ENCODE peak calls at places on chromosomes 3 and 15, in six cellular contexts. One of them, this sample, is unnamed.

GRCh38 chr15:22888120-22888859 is 49.8 kb downstream of the NIPA2 start:
- DNase-seq in SK-N-SH: no peak
- DNase-seq in GM12892: no peak
- DNase-seq in GM12878: no peak
- DNase-seq in K562: peak
- DNase-seq in H1: no peak
- DNase-seq in this sample: no peak

GRCh38 chr15:50218291-50218690 is 36.3 kb downstream of the SLC27A2 start:
- DNase-seq in SK-N-SH: no peak
- DNase-seq in GM12892: no peak
- DNase-seq in GM12878: no peak
- DNase-seq in K562: no peak
- DNase-seq in H1: no peak
- DNase-seq in this sample: no peak

GRCh38 chr15:83436513-83437158 is 10.5 kb upstream of the SH3GL3 start:
- DNase-seq in SK-N-SH: peak
- DNase-seq in GM12892: no peak
- DNase-seq in GM12878: no peak
- DNase-seq in K562: peak
- DNase-seq in H1: no peak
- DNase-seq in this sample: no peak

GRCh38 chr3:106814231-106814630 is 563.0 kb upstream of the CCDC54 start:
- DNase-seq in SK-N-SH: peak
- DNase-seq in GM12892: no peak
- DNase-seq in GM12878: no peak
- DNase-seq in K562: no peak
- DNase-seq in H1: no peak
- DNase-seq in this sample: no peak

GRCh38 chr15:78353093-78353492 is 12.9 kb downstream of the CRABP1 start:
- DNase-seq in SK-N-SH: peak
- DNase-seq in GM12892: no peak
- DNase-seq in GM12878: peak
- DNase-seq in K562: peak
- DNase-seq in H1: no peak
- DNase-seq in this sample: no peak

GRCh38 chr3:126313580-126314304 is 43.5 kb downstream of the KLF15 start:
- DNase-seq in SK-N-SH: no peak
- DNase-seq in GM12892: no peak
- DNase-seq in GM12878: no peak
- DNase-seq in K562: no peak
- DNase-seq in H1: no peak
- DNase-seq in this sample: no peak

GRCh38 chr3:151156618-151157216 is 46.3 kb downstream of the GPR171 start:
- DNase-seq in SK-N-SH: peak
- DNase-seq in GM12892: no peak
- DNase-seq in GM12878: no peak
- DNase-seq in K562: peak
- DNase-seq in H1: no peak
- DNase-seq in this sample: peak

GRCh38 chr3:148333091-148333490 is 364.6 kb upstream of the AGTR1 start:
- DNase-seq in SK-N-SH: no peak
- DNase-seq in GM12892: no peak
- DNase-seq in GM12878: no peak
- DNase-seq in K562: no peak
- DNase-seq in H1: no peak
- DNase-seq in this sample: no peak

GRCh38 chr15:55846108-55846707 is 103.3 kb upstream of the PRTG start:
- DNase-seq in SK-N-SH: peak
- DNase-seq in GM12892: no peak
- DNase-seq in GM12878: peak
- DNase-seq in K562: peak
- DNase-seq in H1: peak
- DNase-seq in this sample: peak

GRCh38 chr3:62372621-62373041 is 719 bp downstream of the FEZF2 start:
- DNase-seq in SK-N-SH: peak
- DNase-seq in GM12892: no peak
- DNase-seq in GM12878: no peak
- DNase-seq in K562: no peak
- DNase-seq in H1: no peak
- DNase-seq in this sample: no peak

GRCh38 chr15:51649659-51650521 is 27.3 kb upstream of the DMXL2 start:
- DNase-seq in SK-N-SH: peak
- DNase-seq in GM12892: peak
- DNase-seq in GM12878: peak
- DNase-seq in K562: peak
- DNase-seq in H1: no peak
- DNase-seq in this sample: peak

GRCh38 chr15:39580117-39580629 is 706 bp upstream of the THBS1 start:
- DNase-seq in SK-N-SH: peak
- DNase-seq in GM12892: peak
- DNase-seq in GM12878: no peak
- DNase-seq in K562: peak
- DNase-seq in H1: peak
- DNase-seq in this sample: peak

GRCh38 chr3:79538-79937 is 117.0 kb upstream of the CHL1 start:
- DNase-seq in SK-N-SH: no peak
- DNase-seq in GM12892: no peak
- DNase-seq in GM12878: no peak
- DNase-seq in K562: no peak
- DNase-seq in H1: no peak
- DNase-seq in this sample: no peak

GRCh38 chr3:189071452-189071851 is 100.3 kb upstream of the TPRG1 start:
- DNase-seq in SK-N-SH: no peak
- DNase-seq in GM12892: no peak
- DNase-seq in GM12878: no peak
- DNase-seq in K562: no peak
- DNase-seq in H1: no peak
- DNase-seq in this sample: no peak

GRCh38 chr3:195030791-195031321 is 240.1 kb downstream of the XXYLT1 start:
- DNase-seq in SK-N-SH: peak
- DNase-seq in GM12892: no peak
- DNase-seq in GM12878: no peak
- DNase-seq in K562: no peak
- DNase-seq in H1: no peak
- DNase-seq in this sample: no peak

GRCh38 chr3:32945136-32945535 is 6.3 kb upstream of the CCR4 start:
- DNase-seq in SK-N-SH: no peak
- DNase-seq in GM12892: no peak
- DNase-seq in GM12878: no peak
- DNase-seq in K562: no peak
- DNase-seq in H1: no peak
- DNase-seq in this sample: no peak

GRCh38 chr3:139281512-139282196 is 62.2 kb upstream of the MRPS22 start:
- DNase-seq in SK-N-SH: peak
- DNase-seq in GM12892: no peak
- DNase-seq in GM12878: no peak
- DNase-seq in K562: no peak
- DNase-seq in H1: no peak
- DNase-seq in this sample: no peak

GRCh38 chr15:59689626-59690236 is 611 bp upstream of the BNIP2 start:
- DNase-seq in SK-N-SH: no peak
- DNase-seq in GM12892: no peak
- DNase-seq in GM12878: no peak
- DNase-seq in K562: no peak
- DNase-seq in H1: peak
- DNase-seq in this sample: no peak

GRCh38 chr3:63940389-63940757 is 28.2 kb upstream of the SCAANT1 start:
- DNase-seq in SK-N-SH: no peak
- DNase-seq in GM12892: no peak
- DNase-seq in GM12878: no peak
- DNase-seq in K562: no peak
- DNase-seq in H1: no peak
- DNase-seq in this sample: no peak

GRCh38 chr15:85480923-85481322 is 100.5 kb downstream of the AKAP13 start:
- DNase-seq in SK-N-SH: no peak
- DNase-seq in GM12892: no peak
- DNase-seq in GM12878: no peak
- DNase-seq in K562: no peak
- DNase-seq in H1: no peak
- DNase-seq in this sample: no peak

GRCh38 chr3:76943058-76943457 is 96.8 kb upstream of the ROBO2 start:
- DNase-seq in SK-N-SH: no peak
- DNase-seq in GM12892: no peak
- DNase-seq in GM12878: no peak
- DNase-seq in K562: no peak
- DNase-seq in H1: peak
- DNase-seq in this sample: no peak

GRCh38 chr3:141050913-141051632 is at the start of gene SPSB4:
- DNase-seq in SK-N-SH: peak
- DNase-seq in GM12892: no peak
- DNase-seq in GM12878: no peak
- DNase-seq in K562: no peak
- DNase-seq in H1: peak
- DNase-seq in this sample: no peak

GRCh38 chr3:18049101-18049500 is 306.7 kb upstream of the TBC1D5 start:
- DNase-seq in SK-N-SH: no peak
- DNase-seq in GM12892: no peak
- DNase-seq in GM12878: no peak
- DNase-seq in K562: no peak
- DNase-seq in H1: no peak
- DNase-seq in this sample: no peak

GRCh38 chr15:47675735-47676134 is 41.6 kb upstream of the SEMA6D start:
- DNase-seq in SK-N-SH: no peak
- DNase-seq in GM12892: no peak
- DNase-seq in GM12878: no peak
- DNase-seq in K562: no peak
- DNase-seq in H1: peak
- DNase-seq in this sample: no peak

GRCh38 chr3:62724503-62724902 is 150.7 kb downstream of the CADPS start:
- DNase-seq in SK-N-SH: no peak
- DNase-seq in GM12892: no peak
- DNase-seq in GM12878: no peak
- DNase-seq in K562: no peak
- DNase-seq in H1: no peak
- DNase-seq in this sample: no peak

GRCh38 chr3:120795959-120796358 is 53.4 kb downstream of the GTF2E1 start:
- DNase-seq in SK-N-SH: no peak
- DNase-seq in GM12892: no peak
- DNase-seq in GM12878: no peak
- DNase-seq in K562: no peak
- DNase-seq in H1: no peak
- DNase-seq in this sample: no peak
- TF ChIP-seq TAF1 in SK-N-SH: no peak
- TF ChIP-seq TAF1 in GM12892: no peak
- TF ChIP-seq TAF1 in GM12878: no peak
- TF ChIP-seq TAF1 in K562: no peak
- TF ChIP-seq TAF1 in H1: no peak
- TF ChIP-seq TAF1 in this sample: no peak

DNA sequence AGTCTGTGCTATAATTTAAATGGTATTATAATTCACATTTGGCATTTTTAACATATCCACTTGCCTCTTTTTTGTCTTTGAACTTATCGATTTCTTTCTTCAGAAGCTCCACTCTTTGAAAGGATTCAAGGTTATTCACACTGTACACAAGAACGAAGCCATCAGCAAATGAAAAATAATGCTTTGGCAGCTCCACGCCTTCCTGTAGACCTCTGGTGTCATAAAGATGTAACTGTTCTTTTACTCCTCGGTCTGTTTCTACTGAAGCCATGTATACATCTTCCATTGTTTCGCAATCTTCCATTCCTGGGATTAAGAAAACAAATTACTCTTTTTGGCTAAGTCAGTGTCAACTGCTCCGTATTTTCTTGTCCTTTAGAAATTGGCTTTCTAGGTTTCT is 16.0 kb downstream of the NKIRAS1 start:
- DNase-seq in SK-N-SH: no peak
- DNase-seq in GM12892: no peak
- DNase-seq in GM12878: no peak
- DNase-seq in K562: no peak
- DNase-seq in H1: no peak
- DNase-seq in this sample: no peak
- TF ChIP-seq TAF1 in SK-N-SH: no peak
- TF ChIP-seq TAF1 in GM12892: no peak
- TF ChIP-seq TAF1 in GM12878: no peak
- TF ChIP-seq TAF1 in K562: no peak
- TF ChIP-seq TAF1 in H1: no peak
- TF ChIP-seq TAF1 in this sample: no peak

DNA sequence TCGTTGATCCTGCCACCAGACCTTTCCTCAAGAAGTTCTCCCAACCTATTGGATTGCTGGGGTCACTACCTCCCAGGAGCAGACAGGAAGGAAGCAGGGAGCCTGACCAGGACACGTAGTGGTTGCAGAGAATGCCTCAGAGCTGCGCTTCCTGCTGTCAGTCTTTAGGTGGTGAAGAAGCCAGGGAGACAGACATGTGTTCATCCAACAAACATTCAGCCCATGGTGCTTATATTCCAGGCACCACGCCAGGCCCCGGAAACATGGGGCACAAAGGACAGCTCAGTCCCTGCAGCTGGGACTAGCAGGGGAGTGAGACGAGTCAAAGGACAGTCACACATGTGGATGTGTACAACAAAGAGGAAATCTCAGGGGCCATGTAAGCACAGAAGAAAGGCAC is 26.0 kb upstream of the CORO2B start:
- DNase-seq in SK-N-SH: no peak
- DNase-seq in GM12892: no peak
- DNase-seq in GM12878: no peak
- DNase-seq in K562: no peak
- DNase-seq in H1: no peak
- DNase-seq in this sample: no peak
- TF ChIP-seq TAF1 in SK-N-SH: no peak
- TF ChIP-seq TAF1 in GM12892: no peak
- TF ChIP-seq TAF1 in GM12878: no peak
- TF ChIP-seq TAF1 in K562: no peak
- TF ChIP-seq TAF1 in H1: no peak
- TF ChIP-seq TAF1 in this sample: no peak

GRCh38 chr3:127954642-127955041 is 39.6 kb downstream of the KBTBD12 start:
- DNase-seq in SK-N-SH: no peak
- DNase-seq in GM12892: no peak
- DNase-seq in GM12878: no peak
- DNase-seq in K562: no peak
- DNase-seq in H1: no peak
- DNase-seq in this sample: no peak

GRCh38 chr3:127953092-127953491 is 38.1 kb downstream of the KBTBD12 start:
- DNase-seq in SK-N-SH: no peak
- DNase-seq in GM12892: no peak
- DNase-seq in GM12878: no peak
- DNase-seq in K562: no peak
- DNase-seq in H1: no peak
- DNase-seq in this sample: no peak

GRCh38 chr3:127955680-127956079 is 40.6 kb downstream of the KBTBD12 start:
- DNase-seq in SK-N-SH: no peak
- DNase-seq in GM12892: no peak
- DNase-seq in GM12878: no peak
- DNase-seq in K562: no peak
- DNase-seq in H1: no peak
- DNase-seq in this sample: no peak

GRCh38 chr3:127951276-127951675 is 36.2 kb downstream of the KBTBD12 start:
- DNase-seq in SK-N-SH: no peak
- DNase-seq in GM12892: no peak
- DNase-seq in GM12878: no peak
- DNase-seq in K562: no peak
- DNase-seq in H1: no peak
- DNase-seq in this sample: no peak

DNA sequence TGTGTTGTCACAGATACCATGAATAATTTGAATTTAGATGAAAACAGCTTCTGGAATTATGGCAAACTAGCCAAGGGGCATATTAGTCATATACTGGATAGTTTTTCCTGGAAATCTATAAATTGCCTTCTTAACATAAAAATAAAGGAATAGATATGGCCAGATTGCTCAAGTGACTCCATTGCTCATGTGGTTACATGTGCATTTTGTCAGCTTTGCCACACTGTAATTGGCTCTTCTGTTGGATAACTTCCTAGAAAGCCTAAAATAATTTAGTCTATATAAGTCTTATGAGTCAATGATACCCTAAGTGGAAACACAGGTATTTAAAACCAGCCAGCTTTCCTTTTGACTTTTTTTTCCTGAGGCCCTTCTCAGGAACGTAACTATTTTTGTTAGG is 38.6 kb downstream of the KBTBD12 start:
- DNase-seq in SK-N-SH: no peak
- DNase-seq in GM12892: no peak
- DNase-seq in GM12878: no peak
- DNase-seq in K562: no peak
- DNase-seq in H1: no peak
- DNase-seq in this sample: no peak
- TF ChIP-seq TAF1 in SK-N-SH: no peak
- TF ChIP-seq TAF1 in GM12892: no peak
- TF ChIP-seq TAF1 in GM12878: no peak
- TF ChIP-seq TAF1 in K562: no peak
- TF ChIP-seq TAF1 in H1: no peak
- TF ChIP-seq TAF1 in this sample: no peak

This sample was measured in GM12891.